ENCODE peak calls at places on chromosomes 1 and 21, in six cellular contexts. One of them, this sample, is unnamed.

GRCh38 chr1:53526451-53527101 is 67.4 kb downstream of the DMRTB1 start:
- DNase-seq in amniotic epithelial cell: peak
- DNase-seq in C1 segment of cervical spinal cord: no peak
- DNase-seq in NCI-H1417 treated with DMSO at 0.1 percent for 48 hours: no peak
- DNase-seq in A549: no peak
- DNase-seq in NCI-H345: no peak
- DNase-seq in this sample: no peak

GRCh38 chr1:228323401-228323800 is 83.2 kb downstream of the TRIM11 start:
- DNase-seq in C1 segment of cervical spinal cord: no peak
- DNase-seq in NCI-H1417 treated with DMSO at 0.1 percent for 48 hours: no peak
- DNase-seq in A549: no peak
- DNase-seq in NCI-H345: no peak
- DNase-seq in amniotic epithelial cell: no peak
- DNase-seq in this sample: no peak

GRCh38 chr1:213055767-213056166 is 4.7 kb downstream of the RPS6KC1 start:
- DNase-seq in NCI-H1417 treated with DMSO at 0.1 percent for 48 hours: no peak
- DNase-seq in amniotic epithelial cell: no peak
- DNase-seq in NCI-H345: no peak
- DNase-seq in C1 segment of cervical spinal cord: no peak
- DNase-seq in A549: no peak
- DNase-seq in this sample: no peak

GRCh38 chr1:211579434-211580302 is 707 bp upstream of the SLC30A1 start:
- DNase-seq in C1 segment of cervical spinal cord: no peak
- DNase-seq in NCI-H1417 treated with DMSO at 0.1 percent for 48 hours: no peak
- DNase-seq in amniotic epithelial cell: peak
- DNase-seq in A549: peak
- DNase-seq in NCI-H345: peak
- DNase-seq in this sample: no peak

GRCh38 chr1:172146149-172146850 is 274.2 kb upstream of the C1orf105 start:
- DNase-seq in amniotic epithelial cell: peak
- DNase-seq in C1 segment of cervical spinal cord: no peak
- DNase-seq in NCI-H1417 treated with DMSO at 0.1 percent for 48 hours: no peak
- DNase-seq in NCI-H345: no peak
- DNase-seq in A549: no peak
- DNase-seq in this sample: no peak

GRCh38 chr1:117653732-117654484 is 48.1 kb downstream of the TENT5C start:
- DNase-seq in C1 segment of cervical spinal cord: no peak
- DNase-seq in NCI-H345: peak
- DNase-seq in A549: no peak
- DNase-seq in NCI-H1417 treated with DMSO at 0.1 percent for 48 hours: no peak
- DNase-seq in amniotic epithelial cell: no peak
- DNase-seq in this sample: no peak

GRCh38 chr1:116899529-116899928 is 10.2 kb upstream of the PTGFRN start:
- DNase-seq in A549: no peak
- DNase-seq in NCI-H345: no peak
- DNase-seq in C1 segment of cervical spinal cord: no peak
- DNase-seq in amniotic epithelial cell: no peak
- DNase-seq in NCI-H1417 treated with DMSO at 0.1 percent for 48 hours: no peak
- DNase-seq in this sample: no peak

GRCh38 chr1:111507411-111508201 is 4.2 kb upstream of the ADORA3 start:
- DNase-seq in C1 segment of cervical spinal cord: peak
- DNase-seq in amniotic epithelial cell: peak
- DNase-seq in A549: peak
- DNase-seq in NCI-H345: no peak
- DNase-seq in NCI-H1417 treated with DMSO at 0.1 percent for 48 hours: no peak
- DNase-seq in this sample: peak

GRCh38 chr1:186785503-186785902 is 43.2 kb upstream of the PLA2G4A start:
- DNase-seq in A549: no peak
- DNase-seq in NCI-H1417 treated with DMSO at 0.1 percent for 48 hours: no peak
- DNase-seq in amniotic epithelial cell: peak
- DNase-seq in NCI-H345: no peak
- DNase-seq in C1 segment of cervical spinal cord: no peak
- DNase-seq in this sample: no peak

GRCh38 chr1:187477103-187477502 is 648.4 kb downstream of the PLA2G4A start:
- DNase-seq in NCI-H345: no peak
- DNase-seq in C1 segment of cervical spinal cord: no peak
- DNase-seq in A549: no peak
- DNase-seq in amniotic epithelial cell: peak
- DNase-seq in NCI-H1417 treated with DMSO at 0.1 percent for 48 hours: no peak
- DNase-seq in this sample: no peak

GRCh38 chr21:39720126-39720778 is 24.7 kb upstream of the IGSF5 start:
- DNase-seq in NCI-H345: no peak
- DNase-seq in C1 segment of cervical spinal cord: no peak
- DNase-seq in NCI-H1417 treated with DMSO at 0.1 percent for 48 hours: no peak
- DNase-seq in amniotic epithelial cell: peak
- DNase-seq in A549: no peak
- DNase-seq in this sample: no peak

GRCh38 chr1:156233421-156234127 is 8.4 kb upstream of the BGLAP start:
- DNase-seq in C1 segment of cervical spinal cord: no peak
- DNase-seq in A549: no peak
- DNase-seq in NCI-H345: no peak
- DNase-seq in NCI-H1417 treated with DMSO at 0.1 percent for 48 hours: no peak
- DNase-seq in amniotic epithelial cell: peak
- DNase-seq in this sample: no peak